ENCODE peak calls at places on chromosomes 13 and 19, in nine cellular contexts. D is SK-N-SH, X is breast epithelium, O is tibial nerve, K is ascending aorta, W is GM23248, M is heart right ventricle, H is colonic mucosa, I is ovary. L is an unnamed sample. For H3K4me1 and H3K27me3, the result is how much of the 10 kb centered on the place peaks cover.

GRCh38 chr13:67267136-67267535 is 37.0 kb upstream of the PCDH9 start:
- DNase-seq in D (no peak), X (no peak), O (no peak), K (no peak), W (peak), M (no peak), H (no peak), I (no peak), L (no peak)

GRCh38 chr13:26061947-26062346 is 10.1 kb upstream of the SHISA2 start:
- DNase-seq in D (no peak), X (no peak), O (no peak), K (no peak), W (peak), M (no peak), H (no peak), I (no peak), L (no peak)

GRCh38 chr19:21677696-21678418 is 89.5 kb downstream of the ZNF100 start:
- DNase-seq in D (no peak), X (no peak), O (no peak), K (no peak), W (no peak), M (peak), H (no peak), I (no peak), L (no peak)

GRCh38 chr13:98202026-98202425 is 25.0 kb upstream of the RNF113B start:
- DNase-seq in D (no peak), X (no peak), O (no peak), K (no peak), W (no peak), M (peak), H (peak), I (no peak), L (no peak)

GRCh38 chr19:31264379-31264778 is 84.9 kb downstream of the TSHZ3 start:
- DNase-seq in D (no peak), X (peak), O (no peak), K (peak), W (no peak), M (no peak), H (no peak), I (no peak), L (no peak)

GRCh38 chr19:14542721-14543328 is 13.4 kb downstream of the TECR start:
- DNase-seq in D (peak), X (no peak), O (no peak), K (no peak), W (peak), M (no peak), H (no peak), I (no peak), L (no peak)

GRCh38 chr13:49023441-49023840 is 47.7 kb downstream of the FNDC3A start:
- DNase-seq in D (no peak), X (no peak), O (no peak), K (no peak), W (peak), M (no peak), H (no peak), I (no peak), L (no peak)

GRCh38 chr19:50705422-50706019 is 14.1 kb downstream of the SHANK1 start:
- DNase-seq in D (peak), X (no peak), O (no peak), K (no peak), W (peak), M (no peak), H (no peak), I (no peak), L (no peak)

GRCh38 chr13:112444001-112444311 is 67.8 kb downstream of the SPACA7 start:
- DNase-seq in D (peak), X (peak), O (peak), K (no peak), W (peak), M (peak), H (peak), I (no peak), L (no peak)

GRCh38 chr19:38915329-38916321 is 3.6 kb upstream of the CCER2 start:
- DNase-seq in D (peak), X (no peak), O (no peak), K (no peak), W (no peak), M (no peak), H (no peak), I (no peak), L (no peak)

GRCh38 chr19:11995174-11995573 is 30.3 kb downstream of the ZNF763 start:
- DNase-seq in D (no peak), X (no peak), O (no peak), K (no peak), W (peak), M (no peak), H (no peak), I (no peak), L (no peak)

GRCh38 chr19:34480971-34481821 is at the start of gene WTIP:
- DNase-seq in D (peak), X (peak), O (peak), K (peak), W (peak), M (peak), H (peak), I (peak), L (no peak)

GRCh38 chr13:31067416-31068118 is 94.1 kb downstream of the HSPH1 start:
- DNase-seq in D (no peak), X (no peak), O (no peak), K (no peak), W (peak), M (no peak), H (no peak), I (no peak), L (no peak)

GRCh38 chr19:1045247-1045603 is 5.3 kb downstream of the ABCA7 start:
- DNase-seq in D (peak), X (no peak), O (no peak), K (no peak), W (peak), M (no peak), H (peak), I (no peak), L (peak)

GRCh38 chr19:47020132-47020805 is 632 bp downstream of the NPAS1 start:
- DNase-seq in D (peak), X (no peak), O (no peak), K (no peak), W (peak), M (no peak), H (no peak), I (no peak), L (no peak)

GRCh38 chr19:47019431-47020041 is at the start of gene NPAS1:
- DNase-seq in D (peak), X (no peak), O (no peak), K (no peak), W (peak), M (no peak), H (no peak), I (no peak), L (no peak)

GRCh38 chr19:47021536-47022139 is 2.0 kb downstream of the NPAS1 start:
- DNase-seq in D (peak), X (no peak), O (no peak), K (no peak), W (peak), M (no peak), H (no peak), I (no peak), L (no peak)

GRCh38 chr19:47020992-47021496 is 1.4 kb downstream of the NPAS1 start:
- DNase-seq in D (peak), X (no peak), O (no peak), K (no peak), W (peak), M (peak), H (no peak), I (no peak), L (no peak)

DNA sequence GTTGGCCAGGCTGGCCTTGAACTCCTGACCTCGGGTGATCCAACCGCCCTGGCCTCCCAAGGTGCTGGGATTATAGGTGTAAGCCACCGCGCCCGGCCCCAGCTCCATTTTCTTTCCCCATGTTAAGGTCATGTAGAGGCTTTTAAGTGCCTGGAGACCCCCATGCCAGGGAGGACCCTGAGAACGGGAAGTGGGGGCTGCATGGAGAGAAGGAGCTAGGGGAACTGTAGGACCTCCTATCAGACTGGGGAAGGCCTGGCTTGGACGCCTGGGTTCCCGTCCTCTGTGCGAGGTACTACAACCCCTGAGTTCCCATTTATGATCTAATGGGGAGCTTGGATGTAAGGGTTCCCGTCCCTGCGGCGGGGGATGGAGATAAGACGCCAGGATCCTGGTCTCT is 714 bp upstream of the NPAS1 start:
- DNase-seq in D (no peak), X (no peak), O (no peak), K (no peak), W (no peak), M (no peak), H (no peak), I (no peak), L (no peak)
- H3K4me3 ChIP-seq in D (no peak), X (no peak), O (no peak), K (no peak), W (no peak), M (no peak), H (no peak), I (no peak), L (no peak)

DNA sequence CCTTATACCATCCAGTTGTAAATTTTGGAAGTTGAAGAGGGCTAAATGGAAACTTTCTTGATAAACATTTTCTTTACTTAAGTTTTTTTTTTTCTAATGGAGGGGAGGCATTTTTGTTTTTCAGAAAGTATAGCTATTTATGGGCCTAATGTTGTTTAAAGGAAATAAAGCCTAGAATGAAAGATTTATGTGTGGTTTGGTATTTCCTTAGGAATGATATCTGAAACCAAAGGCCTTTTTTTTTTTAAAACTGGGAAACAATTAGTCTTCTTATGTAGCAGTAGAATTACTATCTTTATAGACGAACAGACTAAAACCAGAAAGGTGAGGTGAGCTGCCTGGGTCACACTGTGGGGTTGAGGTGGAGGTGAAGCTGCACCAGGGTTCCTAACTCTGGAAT is 80.1 kb downstream of the ESD start:
- DNase-seq in D (no peak), X (no peak), O (no peak), K (no peak), W (no peak), M (no peak), H (no peak), I (no peak), L (no peak)
- H3K4me1 ChIP-seq in D (under half), X (under half), O (under half), K (under half), W (under half), M (under half), H (under half), I (under half), L (under half)

GRCh38 chr19:41935781-41936415 is 7.6 kb upstream of the ERFL start:
- DNase-seq in D (no peak), X (no peak), O (no peak), K (no peak), W (peak), M (no peak), H (no peak), I (no peak), L (no peak)
- H3K27me3 ChIP-seq in D (under half), X (half or more), O (half or more), K (under half), W (under half), M (half or more), H (under half), I (under half), L (under half)

GRCh38 chr19:44758596-44758995 is 10.1 kb downstream of the BCL3 start:
- DNase-seq in D (peak), X (no peak), O (no peak), K (no peak), W (no peak), M (no peak), H (no peak), I (peak), L (no peak)
- H3K4me3 ChIP-seq in D (no peak), X (peak), O (peak), K (peak), W (no peak), M (peak), H (peak), I (peak), L (no peak)

DNA sequence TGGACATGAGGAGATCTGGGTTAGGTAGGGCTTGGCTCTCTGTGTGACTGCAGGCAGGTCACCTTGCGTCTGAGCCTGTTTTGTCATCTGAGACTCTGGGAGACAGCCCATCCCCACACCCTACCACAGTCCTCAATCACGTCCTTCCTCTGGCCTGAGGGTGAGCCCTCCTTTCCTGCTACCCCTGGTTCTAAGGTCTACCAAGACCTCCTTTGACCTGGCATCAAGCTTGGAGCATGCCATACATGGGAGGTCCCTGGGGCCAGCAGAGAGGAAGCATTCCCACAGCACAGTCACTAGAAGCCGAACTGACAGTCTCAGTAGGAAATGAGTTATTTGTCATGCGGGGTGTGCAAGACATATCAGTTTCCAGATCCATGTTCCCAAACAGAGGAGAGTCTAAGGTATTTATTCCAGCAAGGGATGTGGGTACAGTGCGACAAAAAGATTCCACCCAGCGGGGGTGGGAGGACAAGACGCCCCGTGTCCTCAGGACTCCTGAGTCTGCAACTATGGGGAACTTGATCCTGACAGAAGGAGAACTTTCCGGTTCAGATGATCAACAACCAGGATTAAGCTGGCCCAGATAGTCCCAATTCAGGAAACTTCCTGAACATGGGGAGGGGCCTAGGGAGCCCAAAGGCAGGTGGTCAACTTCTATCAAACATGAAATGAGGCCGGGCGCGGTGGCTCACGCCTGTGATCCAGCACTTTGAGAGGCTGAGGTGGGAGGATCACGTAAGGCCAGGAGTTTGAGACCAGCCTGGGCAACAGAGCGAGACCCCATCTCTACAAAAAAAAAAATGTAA is 9.5 kb downstream of the ARRDC2 start:
- DNase-seq in D (no peak), X (no peak), O (no peak), K (no peak), W (no peak), M (no peak), H (no peak), I (no peak), L (no peak)
- H3K4me1 ChIP-seq in D (under half), X (under half), O (half or more), K (under half), W (under half), M (half or more), H (under half), I (under half), L (half or more)

GRCh38 chr19:17950310-17951150 is 16.4 kb upstream of the KCNN1 start:
- DNase-seq in D (no peak), X (no peak), O (no peak), K (no peak), W (peak), M (no peak), H (no peak), I (no peak), L (peak)
- H3K27me3 ChIP-seq in D (half or more), X (half or more), O (half or more), K (under half), W (half or more), M (half or more), H (half or more), I (under half), L (under half)

L was measured in CD8-positive, alpha-beta memory T cell.